ENCODE peak calls at places on chromosomes 3 and 15, in ten cellular contexts. D is activated gamma-delta T cell treated with Interleukin-2 at 50 U/mL for 16 hours; Y is HT-29; M is T-helper 2 cell; U is esophagus muscularis mucosa; Z is activated CD4-positive, alpha-beta T cell treated with anti-CD3 and anti-CD28 coated beads, Interleukin-2, amount 10 ng/mL, durations not matched to agents 7 days and 5 days; R is left cardiac atrium; O is NCI-H446; Q is AML-193; W is Ammon's horn. J is an unnamed sample.

GRCh38 chr15:92118162-92118935 is 264.8 kb downstream of the SLCO3A1 start:
- DNase-seq in D (no peak), Y (no peak), M (no peak), U (no peak), Z (no peak), R (no peak), O (no peak), Q (no peak), W (no peak), J (no peak)

GRCh38 chr3:48064292-48064829 is 48.1 kb upstream of the MAP4 start:
- DNase-seq in D (no peak), Y (no peak), M (no peak), U (no peak), Z (no peak), R (no peak), O (no peak), Q (no peak), W (no peak), J (no peak)

GRCh38 chr3:98540346-98540745 is 8.6 kb downstream of the GPR15 start:
- DNase-seq in D (no peak), Y (no peak), M (no peak), U (no peak), Z (peak; percentile 54), R (no peak), O (no peak), Q (no peak), W (no peak), J (no peak)

GRCh38 chr3:141239551-141240281 is 8.1 kb downstream of the PXYLP1 start:
- DNase-seq in D (no peak), Y (no peak), M (no peak), U (peak; percentile 78), Z (no peak), R (no peak), O (peak; percentile 83), Q (no peak), W (no peak), J (no peak)

GRCh38 chr3:158168996-158169573 is 59.2 kb downstream of the RSRC1 start:
- DNase-seq in D (no peak), Y (peak; percentile 7), M (no peak), U (no peak), Z (no peak), R (no peak), O (peak; percentile 47), Q (no peak), W (no peak), J (no peak)

GRCh38 chr3:150062492-150062891 is 91.8 kb upstream of the PFN2 start:
- DNase-seq in D (no peak), Y (no peak), M (no peak), U (peak; percentile 64), Z (no peak), R (no peak), O (peak; percentile 85), Q (no peak), W (peak; percentile 41), J (no peak)

GRCh38 chr15:38878026-38878425 is 313.4 kb upstream of the RASGRP1 start:
- DNase-seq in D (no peak), Y (no peak), M (no peak), U (no peak), Z (no peak), R (no peak), O (no peak), Q (no peak), W (no peak), J (no peak)

GRCh38 chr3:42772670-42773408 is at the start of gene CCDC13:
- DNase-seq in D (peak; percentile 82), Y (no peak), M (peak; percentile 81), U (peak; percentile 98), Z (peak; percentile 93), R (peak; percentile 98), O (peak; percentile 30), Q (peak; percentile 96), W (peak; percentile 96), J (no peak)

J was measured in cortex of kidney.